ENCODE peak calls at places on chromosomes 16 and 17, in eight cellular contexts. X is psoas muscle, M is A549, E is tibial artery, B is pancreas, H is uterus, R is breast epithelium, V is HCT116. G is an unnamed sample.

GRCh38 chr17:67753026-67753425 is 35.3 kb downstream of the NOL11 start:
- DNase-seq in V (no peak), B (no peak), E (no peak), H (no peak), R (no peak), X (no peak), M (no peak), G (peak)

GRCh38 chr17:10061131-10061581 is 137.2 kb downstream of the GAS7 start:
- DNase-seq in R (no peak), H (peak), B (no peak), M (no peak), X (peak), E (no peak), V (no peak), G (peak)

GRCh38 chr17:6940186-6940649 is 55.6 kb upstream of the ALOX12 start:
- DNase-seq in H (peak), E (no peak), X (no peak), B (no peak), M (no peak), R (no peak), V (no peak), G (peak)

GRCh38 chr16:66287416-66287815 is 79.1 kb upstream of the CDH5 start:
- DNase-seq in R (no peak), M (no peak), X (no peak), V (no peak), B (peak), E (no peak), H (no peak), G (no peak)

GRCh38 chr17:68562736-68563135 is 38.4 kb downstream of the FAM20A start:
- DNase-seq in R (no peak), B (no peak), H (no peak), V (no peak), X (no peak), M (no peak), E (no peak), G (no peak)

GRCh38 chr17:77740481-77740880 is 218.0 kb upstream of the TNRC6C start:
- DNase-seq in R (no peak), V (no peak), M (no peak), H (no peak), E (peak), X (no peak), B (peak), G (no peak)

GRCh38 chr17:29394761-29395160 is 4.6 kb downstream of the TAOK1 start:
- DNase-seq in E (no peak), M (no peak), V (no peak), H (no peak), B (no peak), X (no peak), R (no peak), G (no peak)

GRCh38 chr17:52025231-52025630 is 133.3 kb downstream of the CA10 start:
- DNase-seq in B (no peak), M (no peak), R (no peak), X (no peak), H (no peak), E (no peak), V (no peak), G (no peak)

GRCh38 chr16:68365167-68365817 is 54.5 kb downstream of the PRMT7 start:
- DNase-seq in V (no peak), E (no peak), M (no peak), B (no peak), R (no peak), H (no peak), X (no peak), G (no peak)

GRCh38 chr16:58537124-58537906 is 22.0 kb downstream of the SETD6 start:
- DNase-seq in H (no peak), X (no peak), M (no peak), V (no peak), E (no peak), R (no peak), B (no peak), G (no peak)

GRCh38 chr17:57284583-57284982 is 28.3 kb downstream of the MSI2 start:
- DNase-seq in B (no peak), E (no peak), V (no peak), X (no peak), H (no peak), M (no peak), R (no peak), G (no peak)

GRCh38 chr17:81582341-81582740 is 30.2 kb upstream of the FAAP100 start:
- DNase-seq in X (no peak), M (no peak), B (no peak), R (no peak), H (no peak), V (no peak), E (no peak), G (no peak)

GRCh38 chr16:24896439-24896838 is 50.7 kb downstream of the SLC5A11 start:
- DNase-seq in B (no peak), V (no peak), M (no peak), R (no peak), X (no peak), H (no peak), E (no peak), G (no peak)

GRCh38 chr17:69314246-69315030 is 12.5 kb downstream of the ABCA5 start:
- DNase-seq in X (no peak), B (no peak), E (no peak), R (no peak), M (no peak), H (no peak), V (no peak), G (no peak)

GRCh38 chr16:13684819-13685218 is 235.1 kb upstream of the ERCC4 start:
- DNase-seq in R (no peak), H (no peak), X (no peak), V (no peak), B (no peak), M (no peak), E (no peak), G (no peak)

GRCh38 chr17:72134560-72135399 is 14.0 kb downstream of the SOX9 start:
- DNase-seq in R (no peak), H (no peak), V (no peak), E (no peak), X (no peak), M (no peak), B (no peak), G (no peak)

GRCh38 chr17:50057521-50057991 is 1.6 kb downstream of the ITGA3 start:
- DNase-seq in V (no peak), M (no peak), X (no peak), R (no peak), H (no peak), E (no peak), B (no peak), G (no peak)
- H3K27ac ChIP-seq in V (peak), M (peak), X (peak), R (peak), H (peak), E (peak), B (no peak), G (peak)

DNA sequence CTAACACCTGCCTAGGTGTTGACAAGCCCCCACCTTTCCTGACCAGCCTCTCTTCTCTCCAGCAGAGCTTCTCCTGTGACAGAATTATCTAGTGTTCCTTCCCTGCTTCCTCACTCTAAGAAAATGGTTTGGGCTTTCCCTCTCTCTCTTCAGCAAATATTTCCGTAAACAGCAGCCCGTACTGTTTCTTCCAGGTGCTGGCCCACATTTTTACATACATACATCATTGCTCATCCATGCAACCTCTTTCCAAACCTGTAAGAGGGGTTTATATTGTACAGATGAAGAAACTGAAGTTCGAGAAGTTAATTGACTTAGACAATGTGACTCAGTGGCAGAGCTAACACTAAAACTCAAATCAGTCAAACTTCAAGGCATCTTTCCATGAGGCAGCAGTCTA is 569 bp upstream of the TEKT3 start:
- DNase-seq in B (no peak), V (no peak), M (no peak), X (no peak), E (no peak), H (no peak), R (no peak), G (no peak)
- H3K4me3 ChIP-seq in B (peak), V (no peak), M (peak), X (peak), E (peak), H (peak), R (peak), G (no peak)

GRCh38 chr17:2034157-2034556 is 4.2 kb downstream of the DPH1 start:
- DNase-seq in V (no peak), M (no peak), B (no peak), R (no peak), E (no peak), X (no peak), H (no peak), G (no peak)
- H3K27ac ChIP-seq in V (no peak), M (no peak), B (no peak), R (no peak), E (no peak), X (no peak), H (no peak), G (no peak)

GRCh38 chr16:87489434-87490045 is 3.3 kb downstream of the ZCCHC14 start:
- DNase-seq in X (no peak), H (no peak), M (no peak), E (no peak), V (no peak), R (no peak), B (no peak), G (no peak)

GRCh38 chr16:87495578-87495977 is 2.8 kb upstream of the ZCCHC14 start:
- DNase-seq in H (no peak), X (no peak), V (no peak), E (no peak), M (no peak), R (no peak), B (no peak), G (no peak)

GRCh38 chr16:87490091-87490798 is 2.6 kb downstream of the ZCCHC14 start:
- DNase-seq in M (no peak), R (no peak), V (no peak), E (no peak), X (no peak), B (no peak), H (no peak), G (no peak)

GRCh38 chr16:87492721-87493554 is at the start of gene ZCCHC14:
- DNase-seq in H (peak), R (peak), M (peak), V (peak), X (peak), E (peak), B (peak), G (peak)

DNA sequence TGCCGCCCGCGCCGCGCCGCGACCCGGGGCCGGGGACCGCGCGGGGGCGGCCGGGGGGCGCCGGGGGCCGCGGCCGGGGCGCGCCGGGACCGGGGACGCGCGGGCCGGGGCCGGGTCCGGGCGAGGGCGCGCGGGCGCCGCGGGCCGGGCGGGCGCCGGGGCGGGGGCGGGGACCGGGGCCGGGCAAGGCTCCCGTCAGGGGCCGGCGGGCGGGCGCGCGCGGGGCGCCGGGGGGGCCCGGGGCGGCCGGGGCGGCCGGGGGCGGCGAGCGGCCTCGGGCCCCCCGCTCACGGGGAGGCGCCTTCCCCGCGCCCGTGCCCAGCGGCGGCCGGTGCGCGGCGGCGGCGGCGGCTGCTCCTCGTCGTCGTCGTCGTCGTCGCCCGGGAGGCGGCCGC is 586 bp downstream of the ZCCHC14 start:
- DNase-seq in V (no peak), R (no peak), E (no peak), H (no peak), X (no peak), B (no peak), M (no peak), G (no peak)
- H3K4me3 ChIP-seq in V (peak), R (peak), E (peak), H (peak), X (peak), B (peak), M (peak), G (peak)

GRCh38 chr17:82802141-82802540 is 37.7 kb downstream of the ZNF750 start:
- DNase-seq in V (no peak), B (no peak), M (no peak), H (no peak), E (no peak), R (no peak), X (no peak), G (no peak)
- H3K27ac ChIP-seq in V (no peak), B (no peak), M (no peak), H (peak), E (no peak), R (no peak), X (no peak), G (no peak)

GRCh38 chr16:89442990-89443726 is 47.2 kb downstream of the ANKRD11 start:
- DNase-seq in R (no peak), M (peak), H (peak), V (peak), E (no peak), B (no peak), X (peak), G (no peak)
- H3K4me3 ChIP-seq in R (no peak), M (no peak), H (no peak), V (no peak), E (no peak), B (no peak), X (peak), G (no peak)

DNA sequence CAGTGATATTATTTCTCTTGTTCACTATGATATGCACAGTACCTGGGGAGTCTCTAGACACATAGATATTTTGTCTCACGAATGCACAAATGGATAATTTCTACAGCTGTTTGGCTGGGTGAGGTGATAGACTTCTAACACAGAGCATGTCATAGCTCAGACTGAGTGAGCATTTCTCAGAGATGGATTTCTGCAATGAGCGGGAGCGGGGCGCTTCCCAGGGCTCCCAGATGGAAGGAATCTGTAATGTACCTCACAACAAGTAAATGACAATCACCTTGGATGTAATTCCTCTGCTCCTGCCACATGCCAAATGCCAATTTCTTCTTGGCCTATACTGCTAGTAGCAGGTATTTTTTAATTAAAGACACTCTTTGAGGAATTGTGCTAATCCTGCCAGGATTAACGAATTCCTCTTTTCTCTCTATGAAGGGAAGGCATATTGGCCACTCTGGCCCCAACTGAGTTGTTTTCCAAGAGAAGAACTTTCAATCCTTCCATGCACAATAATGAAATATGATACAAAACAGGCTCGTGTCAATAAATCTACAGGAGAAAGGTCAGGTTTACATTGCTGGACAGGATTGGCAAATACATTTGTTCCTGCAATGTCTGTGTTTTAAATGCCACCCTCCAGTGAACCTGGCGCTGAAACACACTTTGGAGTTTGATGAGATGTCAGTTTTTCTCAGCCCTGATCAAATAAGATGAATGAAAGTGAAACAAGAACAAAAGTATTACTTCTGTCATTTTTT is 185.3 kb downstream of the CBLN1 start:
- DNase-seq in B (no peak), M (no peak), V (no peak), H (no peak), X (no peak), R (no peak), E (no peak), G (no peak)
- H3K27ac ChIP-seq in B (no peak), M (no peak), V (no peak), H (no peak), X (no peak), R (no peak), E (no peak), G (no peak)

G was measured in aorta.